ENCODE peak calls at places on chromosomes 4 and X, in four cellular contexts. One of them, this sample, is unnamed.

GRCh38 chr4:20662851-20663250 is 37.4 kb upstream of the PACRGL start:
- DNase-seq in CD8-positive, alpha-beta T cell: no peak
- DNase-seq in neural crest cell: no peak
- DNase-seq in HFFc6: no peak
- DNase-seq in this sample: no peak

GRCh38 chr4:185839204-185839712 is 27.3 kb upstream of the SORBS2 start:
- DNase-seq in CD8-positive, alpha-beta T cell: no peak
- DNase-seq in HFFc6: peak; percentile 95
- DNase-seq in neural crest cell: peak; percentile 17
- DNase-seq in this sample: no peak

GRCh38 chr4:10762541-10762940 is 78.0 kb upstream of the CLNK start:
- DNase-seq in HFFc6: peak; percentile 65
- DNase-seq in neural crest cell: no peak
- DNase-seq in CD8-positive, alpha-beta T cell: no peak
- DNase-seq in this sample: no peak

GRCh38 chrX:46903458-46904242 is 8.6 kb upstream of the JADE3 start:
- DNase-seq in HFFc6: peak; percentile 60
- DNase-seq in CD8-positive, alpha-beta T cell: peak; percentile 45
- DNase-seq in neural crest cell: peak; percentile 48
- DNase-seq in this sample: peak; percentile 46

GRCh38 chr4:78235800-78236199 is 178.7 kb downstream of the FRAS1 start:
- DNase-seq in HFFc6: no peak
- DNase-seq in CD8-positive, alpha-beta T cell: no peak
- DNase-seq in neural crest cell: no peak
- DNase-seq in this sample: no peak

GRCh38 chrX:87063622-87064021 is 454.0 kb upstream of the KLHL4 start:
- DNase-seq in HFFc6: no peak
- DNase-seq in neural crest cell: no peak
- DNase-seq in CD8-positive, alpha-beta T cell: no peak
- DNase-seq in this sample: no peak

GRCh38 chrX:30504309-30504708 is 73.3 kb downstream of the TASL start:
- DNase-seq in CD8-positive, alpha-beta T cell: no peak
- DNase-seq in neural crest cell: no peak
- DNase-seq in HFFc6: peak; percentile 37
- DNase-seq in this sample: no peak

GRCh38 chrX:68433155-68433980 is at the start of gene OPHN1:
- DNase-seq in CD8-positive, alpha-beta T cell: peak; percentile 23
- DNase-seq in neural crest cell: peak; percentile 39
- DNase-seq in HFFc6: peak; percentile 80
- DNase-seq in this sample: no peak

GRCh38 chr4:4270529-4270928 is 19.4 kb downstream of the LYAR start:
- DNase-seq in neural crest cell: no peak
- DNase-seq in HFFc6: no peak
- DNase-seq in CD8-positive, alpha-beta T cell: no peak
- DNase-seq in this sample: no peak

GRCh38 chr4:54067163-54067562 is 2.8 kb upstream of the CHIC2 start:
- DNase-seq in HFFc6: peak; percentile 69
- DNase-seq in CD8-positive, alpha-beta T cell: no peak
- DNase-seq in neural crest cell: no peak
- DNase-seq in this sample: no peak

GRCh38 chr4:168917150-168917779 is 92.8 kb downstream of the CBR4 start:
- DNase-seq in neural crest cell: no peak
- DNase-seq in HFFc6: peak; percentile 22
- DNase-seq in CD8-positive, alpha-beta T cell: no peak
- DNase-seq in this sample: no peak

GRCh38 chr4:19523964-19524363 is 727.7 kb upstream of the SLIT2 start:
- DNase-seq in neural crest cell: no peak
- DNase-seq in HFFc6: peak; percentile 6
- DNase-seq in CD8-positive, alpha-beta T cell: no peak
- DNase-seq in this sample: no peak

GRCh38 chrX:9873952-9874351 is 87.7 kb downstream of the SHROOM2 start:
- DNase-seq in HFFc6: peak; percentile 9
- DNase-seq in CD8-positive, alpha-beta T cell: peak; percentile 28
- DNase-seq in neural crest cell: no peak
- DNase-seq in this sample: no peak

GRCh38 chr4:70651864-70652506 is 14.3 kb downstream of the JCHAIN start:
- DNase-seq in CD8-positive, alpha-beta T cell: no peak
- DNase-seq in HFFc6: peak; percentile 43
- DNase-seq in neural crest cell: no peak
- DNase-seq in this sample: no peak

GRCh38 chr4:2803624-2804448 is 11.0 kb downstream of the SH3BP2 start:
- DNase-seq in neural crest cell: no peak
- DNase-seq in HFFc6: no peak
- DNase-seq in CD8-positive, alpha-beta T cell: peak; percentile 14
- DNase-seq in this sample: peak; percentile 98

GRCh38 chrX:54495814-54496516 is at the start of gene FGD1:
- DNase-seq in CD8-positive, alpha-beta T cell: no peak
- DNase-seq in HFFc6: peak; percentile 10
- DNase-seq in neural crest cell: peak; percentile 59
- DNase-seq in this sample: no peak

GRCh38 chr4:109301691-109302365 is 630 bp downstream of the COL25A1 start:
- DNase-seq in CD8-positive, alpha-beta T cell: no peak
- DNase-seq in HFFc6: no peak
- DNase-seq in neural crest cell: peak; percentile 6
- DNase-seq in this sample: no peak

GRCh38 chr4:39932776-39933402 is 44.8 kb downstream of the PDS5A start:
- DNase-seq in CD8-positive, alpha-beta T cell: no peak
- DNase-seq in neural crest cell: no peak
- DNase-seq in HFFc6: no peak
- DNase-seq in this sample: no peak

GRCh38 chrX:17743913-17744312 is 6.6 kb downstream of the SCML1 start:
- DNase-seq in neural crest cell: no peak
- DNase-seq in HFFc6: no peak
- DNase-seq in CD8-positive, alpha-beta T cell: no peak
- DNase-seq in this sample: no peak

GRCh38 chrX:17741123-17741511 is 3.8 kb downstream of the SCML1 start:
- DNase-seq in HFFc6: no peak
- DNase-seq in CD8-positive, alpha-beta T cell: no peak
- DNase-seq in neural crest cell: no peak
- DNase-seq in this sample: no peak

GRCh38 chrX:17748684-17749083 is 11.4 kb downstream of the SCML1 start:
- DNase-seq in neural crest cell: no peak
- DNase-seq in HFFc6: no peak
- DNase-seq in CD8-positive, alpha-beta T cell: no peak
- DNase-seq in this sample: no peak

GRCh38 chrX:17747692-17748091 is 10.4 kb downstream of the SCML1 start:
- DNase-seq in HFFc6: no peak
- DNase-seq in CD8-positive, alpha-beta T cell: no peak
- DNase-seq in neural crest cell: no peak
- DNase-seq in this sample: no peak

GRCh38 chrX:17744896-17745523 is 7.7 kb downstream of the SCML1 start:
- DNase-seq in HFFc6: no peak
- DNase-seq in CD8-positive, alpha-beta T cell: no peak
- DNase-seq in neural crest cell: no peak
- DNase-seq in this sample: no peak
- TF ChIP-seq CTCF in HFFc6: peak; percentile 61
- TF ChIP-seq CTCF in CD8-positive, alpha-beta T cell: peak; percentile 40
- TF ChIP-seq CTCF in neural crest cell: peak; percentile 67
- TF ChIP-seq CTCF in this sample: no peak

DNA sequence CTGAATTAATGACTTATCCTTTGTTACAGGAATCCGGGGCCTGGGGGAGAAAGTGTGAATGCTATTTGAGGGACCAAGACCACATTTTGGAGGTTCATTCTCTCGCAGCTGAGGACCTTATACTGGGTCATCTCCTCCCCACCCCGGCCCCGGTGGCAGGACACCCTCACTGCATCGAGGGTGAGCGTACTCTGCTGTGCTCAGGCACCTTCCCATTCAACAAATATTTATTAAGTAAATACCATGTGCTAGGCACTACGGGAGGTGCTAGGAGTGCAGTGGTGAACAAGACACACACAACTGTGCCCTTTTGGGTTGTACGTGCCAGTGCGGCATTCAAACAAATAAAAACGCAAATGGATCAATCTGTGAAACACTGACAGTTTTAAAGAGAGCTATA is 24.7 kb downstream of the ADGRG2 start:
- DNase-seq in CD8-positive, alpha-beta T cell: no peak
- DNase-seq in neural crest cell: no peak
- DNase-seq in HFFc6: no peak
- DNase-seq in this sample: no peak
- TF ChIP-seq CTCF in CD8-positive, alpha-beta T cell: no peak
- TF ChIP-seq CTCF in neural crest cell: no peak
- TF ChIP-seq CTCF in HFFc6: no peak
- TF ChIP-seq CTCF in this sample: no peak

DNA sequence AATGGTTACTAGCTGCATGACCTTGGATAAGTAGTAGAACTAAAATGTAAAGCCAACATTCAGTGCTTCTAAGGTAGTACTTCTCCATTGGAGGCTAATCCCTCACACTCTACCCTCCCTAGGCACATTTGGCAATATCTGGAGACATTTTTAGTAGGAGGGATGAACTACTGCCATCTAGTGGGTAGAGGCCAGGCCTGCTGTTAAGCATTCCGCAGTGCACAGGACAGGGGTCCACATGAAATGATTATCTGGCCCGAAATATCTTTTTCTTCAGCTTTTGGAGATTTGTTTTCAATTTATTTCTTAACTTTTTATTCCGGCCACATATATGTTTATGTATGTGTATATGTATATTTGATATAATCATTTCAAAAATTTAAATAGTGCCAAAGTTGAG is 36.0 kb upstream of the SPANXC start:
- DNase-seq in CD8-positive, alpha-beta T cell: no peak
- DNase-seq in neural crest cell: peak; percentile 1
- DNase-seq in HFFc6: no peak
- DNase-seq in this sample: no peak
- TF ChIP-seq CTCF in CD8-positive, alpha-beta T cell: no peak
- TF ChIP-seq CTCF in neural crest cell: peak; percentile 72
- TF ChIP-seq CTCF in HFFc6: peak; percentile 72
- TF ChIP-seq CTCF in this sample: no peak

GRCh38 chrX:21839334-21840198 is at the start of gene MBTPS2:
- DNase-seq in CD8-positive, alpha-beta T cell: peak; percentile 82
- DNase-seq in neural crest cell: peak; percentile 75
- DNase-seq in HFFc6: peak; percentile 78
- DNase-seq in this sample: peak; percentile 81

GRCh38 chrX:21840199-21840557 is 761 bp downstream of the MBTPS2 start:
- DNase-seq in CD8-positive, alpha-beta T cell: no peak
- DNase-seq in neural crest cell: no peak
- DNase-seq in HFFc6: no peak
- DNase-seq in this sample: no peak

GRCh38 chrX:21838937-21839333 is 482 bp upstream of the MBTPS2 start:
- DNase-seq in HFFc6: no peak
- DNase-seq in CD8-positive, alpha-beta T cell: no peak
- DNase-seq in neural crest cell: no peak
- DNase-seq in this sample: no peak

GRCh38 chrX:21831496-21831895 is 7.9 kb upstream of the MBTPS2 start:
- DNase-seq in HFFc6: no peak
- DNase-seq in CD8-positive, alpha-beta T cell: no peak
- DNase-seq in neural crest cell: no peak
- DNase-seq in this sample: no peak

DNA sequence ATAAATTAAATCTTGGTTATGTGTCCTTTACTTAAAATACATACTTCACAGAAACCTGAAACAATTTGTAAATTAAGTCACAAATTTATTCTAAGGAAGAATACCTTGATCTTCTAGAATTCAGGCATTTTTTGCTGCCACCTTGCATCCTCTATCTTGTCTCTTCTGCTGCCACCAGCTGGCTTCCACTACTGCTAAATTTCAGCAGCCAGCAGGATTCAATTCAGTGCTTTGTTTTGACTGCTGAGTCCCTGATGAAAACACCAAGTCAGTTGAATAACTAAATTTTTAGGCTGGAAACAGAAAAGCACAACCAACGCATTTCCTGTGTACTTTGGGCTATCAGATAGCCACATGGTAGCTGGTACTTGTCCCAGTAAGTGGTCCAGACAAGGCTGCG is 2.4 kb upstream of the MBTPS2 start:
- DNase-seq in CD8-positive, alpha-beta T cell: no peak
- DNase-seq in HFFc6: no peak
- DNase-seq in neural crest cell: no peak
- DNase-seq in this sample: no peak
- TF ChIP-seq CTCF in CD8-positive, alpha-beta T cell: no peak
- TF ChIP-seq CTCF in HFFc6: no peak
- TF ChIP-seq CTCF in neural crest cell: no peak
- TF ChIP-seq CTCF in this sample: no peak

GRCh38 chrX:98379134-98379533 is 1495.4 kb downstream of the RPA4 start:
- DNase-seq in CD8-positive, alpha-beta T cell: no peak
- DNase-seq in neural crest cell: no peak
- DNase-seq in HFFc6: no peak
- DNase-seq in this sample: no peak
- TF ChIP-seq CTCF in CD8-positive, alpha-beta T cell: no peak
- TF ChIP-seq CTCF in neural crest cell: peak; percentile 40
- TF ChIP-seq CTCF in HFFc6: no peak
- TF ChIP-seq CTCF in this sample: no peak

GRCh38 chr4:140756292-140757219 is at the start of gene TBC1D9:
- DNase-seq in CD8-positive, alpha-beta T cell: no peak
- DNase-seq in neural crest cell: peak; percentile 61
- DNase-seq in HFFc6: peak; percentile 49
- DNase-seq in this sample: peak; percentile 95
- TF ChIP-seq CTCF in CD8-positive, alpha-beta T cell: no peak
- TF ChIP-seq CTCF in neural crest cell: no peak
- TF ChIP-seq CTCF in HFFc6: peak; percentile 57
- TF ChIP-seq CTCF in this sample: no peak

This sample was measured in CD14-positive monocyte.